ENCODE peak calls at places on chromosomes 4 and X, in nine cellular contexts. K, J, C, L, Z, P, Y, O and D are unnamed samples.

GRCh38 chr4:185096032-185096653 is 46.9 kb upstream of the SLC25A4 start:
- DNase-seq in K (no peak), J (peak; percentile 33), C (no peak), L (no peak), Z (peak; percentile 56), P (peak; percentile 51), Y (peak; percentile 43), O (peak; percentile 16), D (no peak)

GRCh38 chr4:41307633-41308032 is 50.9 kb downstream of the UCHL1 start:
- DNase-seq in K (no peak), J (no peak), C (no peak), L (no peak), Z (peak; percentile 13), P (no peak), Y (no peak), O (no peak), D (no peak)

GRCh38 chrX:115940888-115941332 is 229.6 kb upstream of the AGTR2 start:
- DNase-seq in K (peak; percentile 61), J (peak; percentile 52), C (peak; percentile 69), L (peak; percentile 82), Z (peak; percentile 68), P (peak; percentile 56), Y (peak; percentile 45), O (peak; percentile 74), D (no peak)

GRCh38 chrX:14832151-14832550 is 40.7 kb downstream of the FANCB start:
- DNase-seq in K (no peak), J (peak; percentile 56), C (no peak), L (no peak), Z (no peak), P (no peak), Y (peak; percentile 59), O (no peak), D (no peak)

GRCh38 chr4:172892300-172892699 is 276.3 kb upstream of the GALNT7 start:
- DNase-seq in K (no peak), J (peak; percentile 3), C (no peak), L (no peak), Z (peak; percentile 45), P (peak; percentile 48), Y (peak; percentile 3), O (peak; percentile 25), D (no peak)

GRCh38 chr4:36206012-36206411 is 38.3 kb downstream of the ARAP2 start:
- DNase-seq in K (no peak), J (no peak), C (no peak), L (no peak), Z (no peak), P (no peak), Y (no peak), O (no peak), D (no peak)

GRCh38 chr4:76488905-76489798 is 54.1 kb downstream of the SHROOM3 start:
- DNase-seq in K (no peak), J (no peak), C (no peak), L (no peak), Z (no peak), P (no peak), Y (peak; percentile 45), O (no peak), D (no peak)

GRCh38 chr4:150911326-150911725 is 103.8 kb downstream of the LRBA start:
- DNase-seq in K (no peak), J (no peak), C (no peak), L (no peak), Z (no peak), P (no peak), Y (no peak), O (no peak), D (no peak)

GRCh38 chrX:42530027-42530426 is 247.9 kb downstream of the PPP1R2C start:
- DNase-seq in K (no peak), J (peak; percentile 54), C (no peak), L (no peak), Z (no peak), P (no peak), Y (peak; percentile 70), O (peak; percentile 80), D (no peak)

GRCh38 chr4:180560896-180561295 is 1682.3 kb upstream of the TENM3 start:
- DNase-seq in K (no peak), J (no peak), C (no peak), L (no peak), Z (no peak), P (no peak), Y (peak; percentile 61), O (peak; percentile 42), D (no peak)

GRCh38 chr4:121510260-121510942 is 129.6 kb upstream of the QRFPR start:
- DNase-seq in K (no peak), J (no peak), C (no peak), L (no peak), Z (no peak), P (peak; percentile 35), Y (no peak), O (no peak), D (no peak)

GRCh38 chrX:21661316-21661715 is 3.2 kb upstream of the KLHL34 start:
- DNase-seq in K (no peak), J (no peak), C (no peak), L (no peak), Z (no peak), P (no peak), Y (no peak), O (no peak), D (no peak)

GRCh38 chr4:168408620-168409019 is 71.7 kb downstream of the DDX60L start:
- DNase-seq in K (no peak), J (peak; percentile 90), C (no peak), L (no peak), Z (no peak), P (no peak), Y (peak; percentile 96), O (peak; percentile 88), D (no peak)

GRCh38 chrX:42398967-42399631 is 378.9 kb downstream of the PPP1R2C start:
- DNase-seq in K (no peak), J (peak; percentile 16), C (no peak), L (no peak), Z (no peak), P (no peak), Y (no peak), O (no peak), D (no peak)

DNA sequence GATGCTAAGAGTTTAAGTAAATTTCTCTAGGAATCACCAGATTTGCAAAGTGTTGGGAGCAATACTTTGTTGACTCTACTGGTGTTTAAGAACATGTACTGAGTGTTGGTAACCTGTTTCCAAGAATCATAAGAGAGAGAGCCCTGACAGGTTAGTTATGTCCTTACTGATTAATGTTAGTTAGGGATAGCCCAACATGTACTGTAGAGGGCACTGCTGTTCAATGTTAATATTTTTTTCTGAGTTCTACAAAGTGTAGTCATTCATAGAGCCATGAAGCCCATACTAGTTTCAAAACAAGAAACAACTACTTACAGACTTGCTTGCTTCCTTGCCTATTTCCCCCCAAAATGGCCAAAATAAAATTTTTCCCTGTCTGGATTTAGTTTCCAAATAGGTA is 11.9 kb downstream of the TMPRSS11D start:
- DNase-seq in K (no peak), J (peak; percentile 39), C (no peak), L (no peak), Z (peak; percentile 66), P (peak; percentile 45), Y (peak; percentile 64), O (peak; percentile 58), D (no peak)
- TF ChIP-seq CTCF in K (no peak), J (peak; percentile 37), C (no peak), L (no peak), Z (peak; percentile 42), P (peak; percentile 36), Y (peak; percentile 52), O (peak; percentile 64), D (peak; percentile 22)

DNA sequence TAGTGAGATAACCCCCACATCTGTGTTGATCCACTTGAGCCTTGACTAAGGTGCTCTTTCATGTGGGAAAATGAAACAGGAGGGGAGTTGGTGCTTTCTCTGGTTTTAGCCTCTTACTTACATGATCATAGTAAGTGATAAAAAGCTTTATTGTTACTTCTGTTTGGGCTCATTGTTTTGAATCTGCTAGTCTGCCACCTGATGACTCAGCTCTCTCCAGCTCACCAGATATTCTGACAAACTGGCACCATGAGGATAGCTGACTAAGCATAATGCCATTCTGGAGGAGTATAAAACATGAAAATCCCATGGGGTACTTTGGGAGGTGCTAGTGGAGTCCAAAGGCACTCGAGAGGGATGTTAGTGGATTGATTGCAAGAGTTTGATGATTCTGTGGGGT is 824.0 kb downstream of the RAPGEF2 start:
- DNase-seq in K (no peak), J (no peak), C (no peak), L (no peak), Z (no peak), P (no peak), Y (peak; percentile 45), O (peak; percentile 90), D (no peak)
- H3K4me3 ChIP-seq in K (no peak overlapping the region), J (no peak overlapping the region), C (no peak overlapping the region), L (no peak overlapping the region), Z (no peak overlapping the region), P (no peak overlapping the region), Y (no peak overlapping the region), O (no peak overlapping the region), D (no peak overlapping the region)

GRCh38 chrX:47151428-47151827 is 6.4 kb downstream of the RBM10 start:
- DNase-seq in K (no peak), J (no peak), C (no peak), L (no peak), Z (no peak), P (no peak), Y (no peak), O (no peak), D (no peak)
- TF ChIP-seq CTCF in K (no peak), J (no peak), C (no peak), L (no peak), Z (no peak), P (no peak), Y (no peak), O (no peak), D (no peak)

GRCh38 chrX:672931-673330 is 42.3 kb downstream of the SHOX start:
- DNase-seq in K (no peak), J (no peak), C (no peak), L (no peak), Z (no peak), P (no peak), Y (no peak), O (no peak), D (no peak)

GRCh38 chrX:679161-679979 is 48.8 kb downstream of the SHOX start:
- DNase-seq in K (no peak), J (no peak), C (no peak), L (no peak), Z (no peak), P (no peak), Y (no peak), O (no peak), D (no peak)

GRCh38 chrX:675896-676295 is 45.3 kb downstream of the SHOX start:
- DNase-seq in K (no peak), J (no peak), C (no peak), L (no peak), Z (no peak), P (no peak), Y (no peak), O (no peak), D (no peak)

GRCh38 chrX:677376-677775 is 46.8 kb downstream of the SHOX start:
- DNase-seq in K (no peak), J (no peak), C (no peak), L (no peak), Z (no peak), P (no peak), Y (no peak), O (no peak), D (no peak)

DNA sequence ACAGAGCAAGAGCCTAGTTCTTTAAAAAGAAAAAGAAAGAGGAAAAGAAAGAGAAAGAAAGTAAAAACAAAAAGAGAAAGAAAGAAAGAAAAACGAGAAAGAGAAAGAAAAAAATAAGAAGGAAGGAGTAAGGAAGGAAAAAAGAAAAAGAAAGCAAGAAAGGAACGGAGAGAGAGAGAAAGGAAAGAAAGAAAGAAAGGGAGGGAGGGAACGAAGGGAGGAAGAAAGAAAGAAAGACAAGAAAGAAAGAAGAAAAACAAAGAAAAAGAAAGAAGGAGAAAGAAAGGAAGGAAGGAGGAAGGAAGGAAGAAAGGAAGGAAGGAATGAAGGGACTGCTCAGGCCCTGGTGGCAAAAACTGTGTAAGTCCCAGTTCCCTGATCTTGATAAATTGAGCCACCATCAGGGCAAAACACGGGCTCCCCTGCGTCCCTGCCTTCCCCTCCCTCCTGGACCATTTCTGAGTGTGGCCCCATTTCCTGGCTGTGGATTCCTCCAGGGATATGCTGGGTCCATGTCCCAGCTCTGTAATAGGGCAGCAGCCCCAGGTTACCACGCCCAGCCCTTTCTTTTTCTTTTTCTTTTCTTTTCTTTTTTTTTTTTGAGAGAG is 44.8 kb downstream of the SHOX start:
- DNase-seq in K (no peak), J (no peak), C (no peak), L (no peak), Z (no peak), P (no peak), Y (no peak), O (no peak), D (no peak)
- H3K4me3 ChIP-seq in K (no peak overlapping the region), J (no peak overlapping the region), C (no peak overlapping the region), L (no peak overlapping the region), Z (no peak overlapping the region), P (no peak overlapping the region), Y (no peak overlapping the region), O (no peak overlapping the region), D (no peak overlapping the region)